ENCODE peak calls at places on chromosomes 5 and 9, in eight cellular contexts. One of them, this sample, is unnamed.

GRCh38 chr5:179152144-179152895 is 92.1 kb downstream of the ZNF354C start:
- DNase-seq in fibroblast of lung: no peak
- DNase-seq in thoracic aorta: no peak
- DNase-seq in CD8-positive, alpha-beta T cell: no peak
- DNase-seq in transverse colon: no peak
- DNase-seq in IMR-90: no peak
- DNase-seq in PC-3: no peak
- DNase-seq in kidney: peak; percentile 46
- DNase-seq in this sample: no peak

GRCh38 chr9:1837453-1838084 is 177.6 kb upstream of the SMARCA2 start:
- DNase-seq in fibroblast of lung: peak; percentile 18
- DNase-seq in thoracic aorta: no peak
- DNase-seq in CD8-positive, alpha-beta T cell: no peak
- DNase-seq in transverse colon: peak; percentile 11
- DNase-seq in IMR-90: peak; percentile 1
- DNase-seq in PC-3: peak; percentile 11
- DNase-seq in kidney: no peak
- DNase-seq in this sample: no peak

GRCh38 chr5:72234265-72234700 is 85.8 kb downstream of the MRPS27 start:
- DNase-seq in fibroblast of lung: peak; percentile 53
- DNase-seq in thoracic aorta: no peak
- DNase-seq in CD8-positive, alpha-beta T cell: no peak
- DNase-seq in transverse colon: no peak
- DNase-seq in IMR-90: peak; percentile 73
- DNase-seq in PC-3: peak; percentile 48
- DNase-seq in kidney: no peak
- DNase-seq in this sample: no peak

GRCh38 chr5:65663804-65664521 is 39.1 kb downstream of the SHLD3 start:
- DNase-seq in fibroblast of lung: peak; percentile 28
- DNase-seq in thoracic aorta: no peak
- DNase-seq in CD8-positive, alpha-beta T cell: no peak
- DNase-seq in transverse colon: no peak
- DNase-seq in IMR-90: peak; percentile 18
- DNase-seq in PC-3: peak; percentile 10
- DNase-seq in kidney: no peak
- DNase-seq in this sample: no peak

GRCh38 chr5:132753135-132753987 is 6.1 kb downstream of the CCNI2 start:
- DNase-seq in fibroblast of lung: no peak
- DNase-seq in thoracic aorta: no peak
- DNase-seq in CD8-positive, alpha-beta T cell: no peak
- DNase-seq in transverse colon: peak; percentile 8
- DNase-seq in IMR-90: no peak
- DNase-seq in PC-3: no peak
- DNase-seq in kidney: peak; percentile 76
- DNase-seq in this sample: no peak

GRCh38 chr9:127763918-127764384 is 14.5 kb downstream of the SH2D3C start:
- DNase-seq in fibroblast of lung: no peak
- DNase-seq in thoracic aorta: no peak
- DNase-seq in CD8-positive, alpha-beta T cell: no peak
- DNase-seq in transverse colon: peak; percentile 66
- DNase-seq in IMR-90: no peak
- DNase-seq in PC-3: no peak
- DNase-seq in kidney: no peak
- DNase-seq in this sample: no peak

GRCh38 chr5:167764650-167765289 is 526.7 kb upstream of the WWC1 start:
- DNase-seq in fibroblast of lung: no peak
- DNase-seq in thoracic aorta: no peak
- DNase-seq in CD8-positive, alpha-beta T cell: no peak
- DNase-seq in transverse colon: no peak
- DNase-seq in IMR-90: no peak
- DNase-seq in PC-3: no peak
- DNase-seq in kidney: no peak
- DNase-seq in this sample: no peak

GRCh38 chr9:95644377-95644776 is 127.6 kb upstream of the PTCH1 start:
- DNase-seq in fibroblast of lung: peak; percentile 43
- DNase-seq in thoracic aorta: no peak
- DNase-seq in CD8-positive, alpha-beta T cell: no peak
- DNase-seq in transverse colon: no peak
- DNase-seq in IMR-90: peak; percentile 15
- DNase-seq in PC-3: no peak
- DNase-seq in kidney: no peak
- DNase-seq in this sample: no peak

GRCh38 chr5:113293613-113294340 is 141.0 kb downstream of the TSSK1B start:
- DNase-seq in fibroblast of lung: peak; percentile 55
- DNase-seq in thoracic aorta: no peak
- DNase-seq in CD8-positive, alpha-beta T cell: no peak
- DNase-seq in transverse colon: no peak
- DNase-seq in IMR-90: peak; percentile 45
- DNase-seq in PC-3: peak; percentile 15
- DNase-seq in kidney: peak; percentile 53
- DNase-seq in this sample: no peak

GRCh38 chr5:132225165-132226032 is 2.3 kb downstream of the P4HA2 start:
- DNase-seq in fibroblast of lung: peak; percentile 96
- DNase-seq in thoracic aorta: peak; percentile 36
- DNase-seq in CD8-positive, alpha-beta T cell: no peak
- DNase-seq in transverse colon: peak; percentile 83
- DNase-seq in IMR-90: peak; percentile 79
- DNase-seq in PC-3: peak; percentile 36
- DNase-seq in kidney: peak; percentile 81
- DNase-seq in this sample: peak; percentile 63

GRCh38 chr9:121050128-121050988 is at the start of gene C5:
- DNase-seq in fibroblast of lung: no peak
- DNase-seq in thoracic aorta: no peak
- DNase-seq in CD8-positive, alpha-beta T cell: no peak
- DNase-seq in transverse colon: no peak
- DNase-seq in IMR-90: no peak
- DNase-seq in PC-3: no peak
- DNase-seq in kidney: no peak
- DNase-seq in this sample: no peak

GRCh38 chr5:71946631-71947030 is 160.6 kb upstream of the MAP1B start:
- DNase-seq in fibroblast of lung: no peak
- DNase-seq in thoracic aorta: no peak
- DNase-seq in CD8-positive, alpha-beta T cell: no peak
- DNase-seq in transverse colon: no peak
- DNase-seq in IMR-90: no peak
- DNase-seq in PC-3: no peak
- DNase-seq in kidney: no peak
- DNase-seq in this sample: no peak

GRCh38 chr9:34123682-34124081 is 2.8 kb downstream of the DCAF12 start:
- DNase-seq in fibroblast of lung: no peak
- DNase-seq in thoracic aorta: no peak
- DNase-seq in CD8-positive, alpha-beta T cell: no peak
- DNase-seq in transverse colon: peak; percentile 38
- DNase-seq in IMR-90: no peak
- DNase-seq in PC-3: no peak
- DNase-seq in kidney: no peak
- DNase-seq in this sample: no peak

GRCh38 chr9:128080218-128080617 is 12.2 kb downstream of the SLC25A25 start:
- DNase-seq in fibroblast of lung: no peak
- DNase-seq in thoracic aorta: no peak
- DNase-seq in CD8-positive, alpha-beta T cell: no peak
- DNase-seq in transverse colon: no peak
- DNase-seq in IMR-90: no peak
- DNase-seq in PC-3: no peak
- DNase-seq in kidney: no peak
- DNase-seq in this sample: no peak

GRCh38 chr5:141869514-141869913 is 8.7 kb downstream of the PCDH1 start:
- DNase-seq in fibroblast of lung: no peak
- DNase-seq in thoracic aorta: no peak
- DNase-seq in CD8-positive, alpha-beta T cell: no peak
- DNase-seq in transverse colon: peak; percentile 86
- DNase-seq in IMR-90: no peak
- DNase-seq in PC-3: no peak
- DNase-seq in kidney: peak; percentile 87
- DNase-seq in this sample: no peak

GRCh38 chr9:126160854-126161329 is 165.7 kb upstream of the MVB12B start:
- DNase-seq in fibroblast of lung: no peak
- DNase-seq in thoracic aorta: no peak
- DNase-seq in CD8-positive, alpha-beta T cell: no peak
- DNase-seq in transverse colon: no peak
- DNase-seq in IMR-90: no peak
- DNase-seq in PC-3: no peak
- DNase-seq in kidney: no peak
- DNase-seq in this sample: no peak

GRCh38 chr5:150015415-150015814 is 14.9 kb downstream of the HMGXB3 start:
- DNase-seq in fibroblast of lung: no peak
- DNase-seq in thoracic aorta: no peak
- DNase-seq in CD8-positive, alpha-beta T cell: no peak
- DNase-seq in transverse colon: no peak
- DNase-seq in IMR-90: no peak
- DNase-seq in PC-3: no peak
- DNase-seq in kidney: no peak
- DNase-seq in this sample: no peak

GRCh38 chr5:150014456-150014855 is 13.9 kb downstream of the HMGXB3 start:
- DNase-seq in fibroblast of lung: no peak
- DNase-seq in thoracic aorta: no peak
- DNase-seq in CD8-positive, alpha-beta T cell: no peak
- DNase-seq in transverse colon: no peak
- DNase-seq in IMR-90: no peak
- DNase-seq in PC-3: no peak
- DNase-seq in kidney: no peak
- DNase-seq in this sample: no peak

GRCh38 chr5:150013931-150014330 is 13.4 kb downstream of the HMGXB3 start:
- DNase-seq in fibroblast of lung: no peak
- DNase-seq in thoracic aorta: no peak
- DNase-seq in CD8-positive, alpha-beta T cell: no peak
- DNase-seq in transverse colon: peak; percentile 31
- DNase-seq in IMR-90: no peak
- DNase-seq in PC-3: no peak
- DNase-seq in kidney: no peak
- DNase-seq in this sample: no peak

GRCh38 chr5:150017606-150018005 is 17.1 kb downstream of the HMGXB3 start:
- DNase-seq in fibroblast of lung: peak; percentile 55
- DNase-seq in thoracic aorta: no peak
- DNase-seq in CD8-positive, alpha-beta T cell: no peak
- DNase-seq in transverse colon: no peak
- DNase-seq in IMR-90: peak; percentile 66
- DNase-seq in PC-3: peak; percentile 99
- DNase-seq in kidney: no peak
- DNase-seq in this sample: no peak

DNA sequence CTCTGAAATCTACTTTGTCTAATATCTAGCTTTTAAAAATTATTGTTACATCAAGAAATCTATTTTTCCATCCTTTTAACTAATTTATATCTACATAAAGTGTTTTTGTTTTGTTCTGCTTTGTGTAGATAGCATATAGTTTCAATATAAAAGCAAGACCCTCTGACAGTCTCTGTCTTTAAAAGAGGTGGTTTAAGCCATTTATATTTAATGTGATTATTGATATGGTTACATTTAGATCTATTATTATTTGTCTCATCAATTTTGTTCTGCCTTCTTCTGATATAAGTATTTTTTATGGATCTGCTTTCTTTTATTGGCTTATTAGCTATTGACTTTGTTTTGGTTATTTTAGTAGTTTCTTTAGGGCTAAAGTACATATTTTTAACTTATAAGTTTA is 16.0 kb downstream of the HMGXB3 start:
- DNase-seq in fibroblast of lung: no peak
- DNase-seq in thoracic aorta: no peak
- DNase-seq in CD8-positive, alpha-beta T cell: no peak
- DNase-seq in transverse colon: no peak
- DNase-seq in IMR-90: no peak
- DNase-seq in PC-3: no peak
- DNase-seq in kidney: no peak
- DNase-seq in this sample: no peak
- H3K36me3 ChIP-seq in fibroblast of lung: peaks cover 17% of the 10 kb centered on the region
- H3K36me3 ChIP-seq in thoracic aorta: peaks cover 33% of the 10 kb centered on the region
- H3K36me3 ChIP-seq in CD8-positive, alpha-beta T cell: peaks cover 55% of the 10 kb centered on the region
- H3K36me3 ChIP-seq in transverse colon: peaks cover 67% of the 10 kb centered on the region
- H3K36me3 ChIP-seq in IMR-90: peaks cover 37% of the 10 kb centered on the region
- H3K36me3 ChIP-seq in PC-3: peaks cover 84% of the 10 kb centered on the region
- H3K36me3 ChIP-seq in kidney: peaks cover 67% of the 10 kb centered on the region
- H3K36me3 ChIP-seq in this sample: peaks cover 14% of the 10 kb centered on the region

GRCh38 chr9:3181049-3181953 is 337.4 kb upstream of the PUM3 start:
- DNase-seq in fibroblast of lung: no peak
- DNase-seq in thoracic aorta: no peak
- DNase-seq in CD8-positive, alpha-beta T cell: no peak
- DNase-seq in transverse colon: peak; percentile 54
- DNase-seq in IMR-90: no peak
- DNase-seq in PC-3: peak; percentile 48
- DNase-seq in kidney: peak; percentile 71
- DNase-seq in this sample: no peak
- TF ChIP-seq CTCF in fibroblast of lung: peak; percentile 4
- TF ChIP-seq CTCF in thoracic aorta: no peak
- TF ChIP-seq CTCF in CD8-positive, alpha-beta T cell: no peak
- TF ChIP-seq CTCF in transverse colon: peak; percentile 30
- TF ChIP-seq CTCF in IMR-90: no peak
- TF ChIP-seq CTCF in PC-3: peak; percentile 43
- TF ChIP-seq CTCF in kidney: peak; percentile 26
- TF ChIP-seq CTCF in this sample: peak; percentile 25

DNA sequence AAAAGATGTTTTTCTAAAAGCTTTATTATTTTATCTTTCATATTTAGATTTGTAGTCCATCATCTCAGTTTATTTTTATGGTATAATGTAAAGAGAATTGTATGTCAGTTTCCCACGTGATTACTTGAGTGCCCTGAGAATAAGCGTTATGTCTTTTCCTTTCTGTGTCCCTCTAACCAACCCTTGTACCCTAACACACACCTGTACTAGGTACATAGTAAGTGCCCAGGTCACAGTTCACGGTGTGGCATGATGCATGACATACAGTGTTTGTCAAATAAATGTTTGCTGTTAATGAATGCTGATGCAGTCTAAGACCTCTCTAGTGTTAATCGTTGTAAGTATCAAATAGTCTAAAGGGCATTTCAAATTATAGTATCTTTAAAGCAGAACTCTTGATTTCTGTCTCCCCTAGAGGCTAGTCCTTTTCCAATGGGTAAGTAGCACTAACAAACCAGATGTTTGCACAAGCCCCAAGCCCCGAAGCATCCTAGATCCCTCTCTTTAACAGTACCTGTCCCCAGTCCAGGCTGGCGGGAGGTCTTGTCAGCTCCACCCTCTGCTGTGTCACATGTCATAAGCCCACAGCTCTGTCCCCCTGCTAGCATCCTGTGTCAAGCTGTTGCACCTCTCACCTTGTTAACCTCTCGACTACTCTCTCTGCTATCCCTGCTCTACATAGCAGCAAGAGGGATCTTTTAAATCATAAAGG is 23.7 kb downstream of the NUP214 start:
- DNase-seq in fibroblast of lung: no peak
- DNase-seq in thoracic aorta: no peak
- DNase-seq in CD8-positive, alpha-beta T cell: no peak
- DNase-seq in transverse colon: no peak
- DNase-seq in IMR-90: no peak
- DNase-seq in PC-3: no peak
- DNase-seq in kidney: no peak
- DNase-seq in this sample: no peak
- H3K36me3 ChIP-seq in fibroblast of lung: peaks cover 19% of the 10 kb centered on the region
- H3K36me3 ChIP-seq in thoracic aorta: peaks cover 68% of the 10 kb centered on the region
- H3K36me3 ChIP-seq in CD8-positive, alpha-beta T cell: peaks cover 82% of the 10 kb centered on the region
- H3K36me3 ChIP-seq in transverse colon: peaks cover 94% of the 10 kb centered on the region
- H3K36me3 ChIP-seq in IMR-90: peaks cover 58% of the 10 kb centered on the region
- H3K36me3 ChIP-seq in PC-3: peaks cover 58% of the 10 kb centered on the region
- H3K36me3 ChIP-seq in kidney: peaks cover 60% of the 10 kb centered on the region
- H3K36me3 ChIP-seq in this sample: peaks cover 22% of the 10 kb centered on the region

DNA sequence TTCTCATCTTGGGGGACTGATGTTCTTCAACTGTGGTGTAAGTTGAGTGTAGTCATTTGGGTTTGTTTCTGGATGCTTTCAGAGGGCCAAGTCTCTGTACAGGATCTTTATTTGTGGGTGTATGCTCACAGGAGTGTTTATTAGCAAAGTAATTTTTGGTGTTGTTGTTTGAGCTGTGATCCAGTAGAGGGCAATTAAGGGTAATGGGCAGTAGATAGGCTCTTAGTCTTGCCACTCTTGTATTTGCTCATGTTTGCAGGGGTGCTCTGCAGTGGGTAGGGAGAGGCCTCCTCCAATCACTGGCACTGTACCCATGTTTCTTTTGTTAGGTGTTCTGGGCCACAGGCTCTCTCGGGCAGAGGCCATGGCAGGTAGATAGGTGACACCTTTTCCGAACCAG is 45.9 kb upstream of the ITGA2 start:
- DNase-seq in fibroblast of lung: no peak
- DNase-seq in thoracic aorta: no peak
- DNase-seq in CD8-positive, alpha-beta T cell: no peak
- DNase-seq in transverse colon: no peak
- DNase-seq in IMR-90: no peak
- DNase-seq in PC-3: peak; percentile 36
- DNase-seq in kidney: no peak
- DNase-seq in this sample: no peak
- TF ChIP-seq CTCF in fibroblast of lung: peak; percentile 19
- TF ChIP-seq CTCF in thoracic aorta: no peak
- TF ChIP-seq CTCF in CD8-positive, alpha-beta T cell: no peak
- TF ChIP-seq CTCF in transverse colon: no peak
- TF ChIP-seq CTCF in IMR-90: peak; percentile 17
- TF ChIP-seq CTCF in PC-3: peak; percentile 57
- TF ChIP-seq CTCF in kidney: no peak
- TF ChIP-seq CTCF in this sample: no peak